ENCODE peak calls at places on chromosomes 1 and 21, in seven cellular contexts. M, O, I, Q, A, W and L are unnamed samples.

GRCh38 chr1:27630859-27631491 is 4.0 kb downstream of the FGR start:
- DNase-seq in M (no peak), O (peak; percentile 55), I (no peak), Q (no peak), A (peak; percentile 81), W (no peak), L (peak; percentile 23)

GRCh38 chr1:61997123-61997522 is 197.5 kb upstream of the L1TD1 start:
- DNase-seq in M (no peak), O (no peak), I (no peak), Q (no peak), A (no peak), W (no peak), L (no peak)

GRCh38 chr1:60809204-60809985 is 273.0 kb upstream of the NFIA start:
- DNase-seq in M (no peak), O (no peak), I (no peak), Q (no peak), A (no peak), W (no peak), L (no peak)

GRCh38 chr1:183595537-183595936 is 5.3 kb upstream of the NCF2 start:
- DNase-seq in M (no peak), O (no peak), I (no peak), Q (no peak), A (no peak), W (no peak), L (no peak)

GRCh38 chr1:158422215-158422614 is 3.8 kb downstream of the OR10K2 start:
- DNase-seq in M (no peak), O (no peak), I (no peak), Q (no peak), A (no peak), W (no peak), L (no peak)

GRCh38 chr1:43304287-43304615 is 3.5 kb downstream of the TIE1 start:
- DNase-seq in M (no peak), O (no peak), I (no peak), Q (no peak), A (peak; percentile 44), W (no peak), L (peak; percentile 40)

GRCh38 chr21:15564907-15565306 is 164.9 kb upstream of the USP25 start:
- DNase-seq in M (no peak), O (no peak), I (no peak), Q (no peak), A (no peak), W (no peak), L (no peak)

GRCh38 chr1:156923565-156924477 is 3.4 kb downstream of the LRRC71 start:
- DNase-seq in M (no peak), O (no peak), I (no peak), Q (no peak), A (no peak), W (no peak), L (no peak)

GRCh38 chr1:186063091-186063657 is 311.9 kb downstream of the TPR start:
- DNase-seq in M (no peak), O (no peak), I (no peak), Q (no peak), A (no peak), W (no peak), L (no peak)

GRCh38 chr1:15249032-15249601 is 2.1 kb downstream of the FHAD1 start:
- DNase-seq in M (no peak), O (no peak), I (no peak), Q (no peak), A (no peak), W (peak; percentile 50), L (no peak)

GRCh38 chr1:27133158-27133557 is 21.8 kb downstream of the SLC9A1 start:
- DNase-seq in M (no peak), O (no peak), I (no peak), Q (no peak), A (no peak), W (no peak), L (no peak)

GRCh38 chr1:31410871-31411270 is 2.1 kb upstream of the SERINC2 start:
- DNase-seq in M (peak; percentile 76), O (no peak), I (no peak), Q (peak; percentile 37), A (no peak), W (no peak), L (no peak)

GRCh38 chr1:184753608-184754478 is 815 bp downstream of the EDEM3 start:
- DNase-seq in M (peak; percentile 26), O (peak; percentile 48), I (peak; percentile 12), Q (peak; percentile 13), A (peak; percentile 73), W (peak; percentile 47), L (peak; percentile 48)

GRCh38 chr1:89257036-89257435 is 15.6 kb downstream of the GBP5 start:
- DNase-seq in M (no peak), O (no peak), I (no peak), Q (no peak), A (no peak), W (no peak), L (no peak)

GRCh38 chr1:7886346-7886745 is 33.5 kb upstream of the UTS2 start:
- DNase-seq in M (peak; percentile 10), O (no peak), I (peak; percentile 49), Q (no peak), A (no peak), W (no peak), L (no peak)

GRCh38 chr1:48526045-48526714 is 54.2 kb upstream of the SPATA6 start:
- DNase-seq in M (peak; percentile 41), O (peak; percentile 36), I (no peak), Q (no peak), A (no peak), W (no peak), L (peak; percentile 26)

GRCh38 chr1:20702416-20702815 is 15.4 kb downstream of the KIF17 start:
- DNase-seq in M (peak; percentile 28), O (no peak), I (no peak), Q (peak; percentile 20), A (no peak), W (no peak), L (no peak)

GRCh38 chr1:30850607-30851006 is 58.0 kb downstream of the SDC3 start:
- DNase-seq in M (no peak), O (no peak), I (no peak), Q (no peak), A (no peak), W (no peak), L (no peak)

GRCh38 chr1:55043011-55043410 is 3.7 kb downstream of the PCSK9 start:
- DNase-seq in M (no peak), O (no peak), I (no peak), Q (no peak), A (no peak), W (no peak), L (no peak)

GRCh38 chr1:184555665-184556641 is 169.1 kb downstream of the C1orf21 start:
- DNase-seq in M (no peak), O (no peak), I (no peak), Q (no peak), A (no peak), W (no peak), L (no peak)

GRCh38 chr1:22142315-22143064 is 407 bp downstream of the WNT4 start:
- DNase-seq in M (no peak), O (no peak), I (no peak), Q (no peak), A (no peak), W (no peak), L (peak; percentile 35)

GRCh38 chr1:112054504-112054903 is 65.0 kb upstream of the KCND3 start:
- DNase-seq in M (no peak), O (no peak), I (no peak), Q (no peak), A (no peak), W (no peak), L (no peak)

GRCh38 chr1:35808376-35809155 is 750 bp downstream of the AGO4 start:
- DNase-seq in M (no peak), O (peak; percentile 51), I (no peak), Q (peak; percentile 20), A (peak; percentile 64), W (peak; percentile 26), L (peak; percentile 40)

GRCh38 chr1:151540021-151540981 is at the start of gene TUFT1:
- DNase-seq in M (peak; percentile 74), O (peak; percentile 97), I (peak; percentile 72), Q (peak; percentile 85), A (peak; percentile 96), W (peak; percentile 93), L (peak; percentile 94)
- TF ChIP-seq CTCF in M (no peak), O (no peak), I (no peak), Q (no peak), A (no peak), W (no peak), L (no peak)

DNA sequence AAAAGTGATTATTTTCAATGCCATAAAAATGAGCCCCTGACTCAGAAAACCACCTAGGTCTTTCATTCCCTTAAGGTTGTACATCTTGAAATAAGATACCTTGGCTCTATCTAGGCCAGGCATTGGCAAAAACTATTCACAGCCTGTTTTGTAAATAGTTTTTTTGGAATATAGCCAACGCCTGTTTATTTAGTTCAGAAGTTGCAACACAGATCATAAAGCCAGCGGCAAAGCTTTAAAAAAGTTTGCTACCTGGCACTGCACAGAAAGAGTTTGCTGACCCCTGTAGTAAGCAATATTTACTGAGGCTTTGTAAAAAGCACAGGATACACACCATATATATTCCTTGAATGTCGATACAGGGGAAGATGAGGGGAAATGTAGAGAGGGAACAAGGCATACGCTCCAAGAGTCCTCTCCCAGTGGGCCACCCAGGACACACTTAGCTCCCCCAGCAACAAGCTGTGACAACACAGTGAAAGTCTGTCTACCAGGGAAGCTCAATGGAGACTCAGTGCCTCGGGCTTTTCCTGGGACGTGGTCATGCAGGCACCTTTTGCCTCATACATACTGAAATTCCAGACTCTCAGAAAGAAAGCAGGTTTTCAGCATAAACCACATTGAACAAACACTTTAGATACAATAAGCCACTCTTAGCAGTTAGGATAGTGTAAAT is 20.5 kb downstream of the TARBP1 start:
- DNase-seq in M (no peak), O (no peak), I (no peak), Q (no peak), A (no peak), W (no peak), L (no peak)
- TF ChIP-seq CTCF in M (no peak), O (no peak), I (no peak), Q (no peak), A (no peak), W (no peak), L (no peak)

GRCh38 chr1:58932820-58933598 is 149.2 kb upstream of the JUN start:
- DNase-seq in M (peak; percentile 83), O (no peak), I (no peak), Q (peak; percentile 78), A (no peak), W (no peak), L (peak; percentile 78)
- TF ChIP-seq CTCF in M (no peak), O (no peak), I (no peak), Q (no peak), A (no peak), W (no peak), L (no peak)

GRCh38 chr1:160682983-160683886 is 28.4 kb downstream of the CD48 start:
- DNase-seq in M (no peak), O (no peak), I (no peak), Q (no peak), A (no peak), W (no peak), L (no peak)

GRCh38 chr1:160680399-160680798 is 31.2 kb downstream of the CD48 start:
- DNase-seq in M (no peak), O (no peak), I (no peak), Q (no peak), A (no peak), W (no peak), L (no peak)

GRCh38 chr1:160681891-160682140 is 29.8 kb downstream of the CD48 start:
- DNase-seq in M (no peak), O (no peak), I (no peak), Q (no peak), A (no peak), W (no peak), L (no peak)

GRCh38 chr1:160679893-160680292 is 31.7 kb downstream of the CD48 start:
- DNase-seq in M (no peak), O (no peak), I (no peak), Q (no peak), A (no peak), W (no peak), L (no peak)

GRCh38 chr1:160681067-160681890 is 30.3 kb downstream of the CD48 start:
- DNase-seq in M (peak; percentile 32), O (peak; percentile 93), I (no peak), Q (peak; percentile 25), A (peak; percentile 70), W (peak; percentile 89), L (peak; percentile 42)
- TF ChIP-seq CTCF in M (peak; percentile 34), O (peak; percentile 85), I (peak; percentile 14), Q (peak; percentile 76), A (peak; percentile 15), W (peak; percentile 82), L (peak; percentile 23)